ENCODE peak calls at places on chromosomes 1 and 21, in five cellular contexts. D, T, N, S and I are unnamed samples.

GRCh38 chr1:1013922-1014617 is 773 bp downstream of the ISG15 start:
- DNase-seq in S (peak; percentile 59), D (no peak), T (peak; percentile 55), N (no peak), I (peak; percentile 14)

GRCh38 chr1:244874974-244875579 is 10.7 kb upstream of the HNRNPU start:
- DNase-seq in T (no peak), N (peak; percentile 65), D (no peak), S (peak; percentile 56), I (no peak)

GRCh38 chr1:17742590-17742989 is 12.5 kb upstream of the ACTL8 start:
- DNase-seq in S (no peak), T (no peak), D (no peak), N (no peak), I (no peak)

GRCh38 chr1:234961468-234962339 is 166.9 kb downstream of the TOMM20 start:
- DNase-seq in T (no peak), N (no peak), D (no peak), S (no peak), I (peak; percentile 92)

GRCh38 chr1:79133703-79134258 is 127.3 kb upstream of the ADGRL4 start:
- DNase-seq in N (no peak), S (no peak), D (no peak), T (no peak), I (no peak)

GRCh38 chr1:18950415-18951026 is 6.0 kb downstream of the IFFO2 start:
- DNase-seq in N (no peak), S (no peak), D (no peak), T (peak; percentile 70), I (no peak)

GRCh38 chr1:206923961-206924548 is 2.3 kb upstream of the FCMR start:
- DNase-seq in S (no peak), N (no peak), D (no peak), T (no peak), I (no peak)

GRCh38 chr1:118360817-118361216 is 175.8 kb upstream of the SPAG17 start:
- DNase-seq in S (no peak), N (no peak), T (no peak), D (no peak), I (no peak)

GRCh38 chr1:193614817-193615216 is 428.4 kb upstream of the B3GALT2 start:
- DNase-seq in D (no peak), N (no peak), T (peak; percentile 47), S (no peak), I (peak; percentile 10)

GRCh38 chr1:44643721-44644330 is 30.5 kb downstream of the TMEM53 start:
- DNase-seq in S (no peak), N (no peak), D (no peak), T (no peak), I (no peak)

DNA sequence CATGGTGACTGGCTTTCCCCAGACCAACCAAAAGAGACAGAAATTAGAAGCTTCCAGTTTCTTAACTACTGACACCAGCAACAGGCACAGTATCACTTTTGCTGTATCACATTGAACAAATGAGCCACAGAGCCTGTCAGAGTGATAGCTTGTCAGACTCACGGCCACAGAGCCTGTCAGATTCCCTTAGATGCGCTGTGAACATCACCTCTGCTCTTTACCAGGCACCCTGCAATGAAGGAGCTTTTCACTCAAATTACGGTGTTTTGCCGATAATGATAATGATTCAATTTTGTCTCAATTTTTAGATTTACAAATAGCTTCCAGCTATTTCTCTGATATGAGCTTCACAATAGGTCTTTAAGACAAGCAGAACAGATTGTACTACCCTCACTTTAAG is 107.9 kb upstream of the GNG12 start:
- DNase-seq in T (no peak), N (no peak), S (no peak), D (no peak), I (no peak)
- H2BK12ac ChIP-seq in T (no peak overlapping the region), N (no peak overlapping the region), S (no peak overlapping the region), D (no peak overlapping the region), I (no peak overlapping the region)

GRCh38 chr1:88200545-88200944 is 483.5 kb upstream of the PKN2 start:
- DNase-seq in T (no peak), S (no peak), D (no peak), N (no peak), I (no peak)
- H2BK12ac ChIP-seq in T (no peak overlapping the region), S (no peak overlapping the region), D (no peak overlapping the region), N (no peak overlapping the region), I (no peak overlapping the region)

GRCh38 chr21:32587112-32587511 is 1.8 kb upstream of the TCP10L start:
- DNase-seq in D (no peak), N (no peak), T (no peak), S (no peak), I (no peak)

GRCh38 chr21:32585042-32585710 is at the start of gene TCP10L:
- DNase-seq in T (no peak), N (no peak), D (no peak), S (no peak), I (no peak)

GRCh38 chr21:32590130-32590529 is 4.8 kb upstream of the TCP10L start:
- DNase-seq in S (no peak), N (no peak), T (no peak), D (no peak), I (no peak)

GRCh38 chr21:32585970-32586369 is 647 bp upstream of the TCP10L start:
- DNase-seq in T (peak; percentile 41), D (no peak), S (no peak), N (no peak), I (no peak)

DNA sequence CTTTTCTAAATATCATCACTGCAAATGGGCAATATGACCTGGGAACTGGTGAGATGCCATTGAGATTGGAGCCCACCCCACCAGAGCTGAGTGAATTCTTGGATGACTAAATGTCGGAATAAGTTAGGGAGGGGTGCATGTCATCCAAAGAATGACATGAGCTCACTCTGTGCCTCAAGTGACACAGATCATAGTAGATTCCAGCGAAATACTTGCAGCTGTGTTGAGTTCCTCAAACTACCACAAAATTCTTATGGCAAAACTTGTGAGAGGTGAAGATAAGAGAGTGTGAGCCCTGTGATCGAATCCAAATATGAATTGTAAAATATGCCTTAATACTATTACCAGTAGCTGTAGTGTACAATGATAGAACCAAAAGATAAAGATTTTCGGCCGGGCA is 2.3 kb upstream of the TCP10L start:
- DNase-seq in S (no peak), D (no peak), N (no peak), T (peak; percentile 60), I (no peak)
- H2BK12ac ChIP-seq in S (no peak overlapping the region), D (no peak overlapping the region), N (no peak overlapping the region), T (no peak overlapping the region), I (no peak overlapping the region)

GRCh38 chr1:183952101-183952500 is 85.4 kb downstream of the COLGALT2 start:
- DNase-seq in D (no peak), N (no peak), T (no peak), S (no peak), I (no peak)
- H2BK12ac ChIP-seq in D (no peak overlapping the region), N (no peak overlapping the region), T (no peak overlapping the region), S (no peak overlapping the region), I (no peak overlapping the region)

DNA sequence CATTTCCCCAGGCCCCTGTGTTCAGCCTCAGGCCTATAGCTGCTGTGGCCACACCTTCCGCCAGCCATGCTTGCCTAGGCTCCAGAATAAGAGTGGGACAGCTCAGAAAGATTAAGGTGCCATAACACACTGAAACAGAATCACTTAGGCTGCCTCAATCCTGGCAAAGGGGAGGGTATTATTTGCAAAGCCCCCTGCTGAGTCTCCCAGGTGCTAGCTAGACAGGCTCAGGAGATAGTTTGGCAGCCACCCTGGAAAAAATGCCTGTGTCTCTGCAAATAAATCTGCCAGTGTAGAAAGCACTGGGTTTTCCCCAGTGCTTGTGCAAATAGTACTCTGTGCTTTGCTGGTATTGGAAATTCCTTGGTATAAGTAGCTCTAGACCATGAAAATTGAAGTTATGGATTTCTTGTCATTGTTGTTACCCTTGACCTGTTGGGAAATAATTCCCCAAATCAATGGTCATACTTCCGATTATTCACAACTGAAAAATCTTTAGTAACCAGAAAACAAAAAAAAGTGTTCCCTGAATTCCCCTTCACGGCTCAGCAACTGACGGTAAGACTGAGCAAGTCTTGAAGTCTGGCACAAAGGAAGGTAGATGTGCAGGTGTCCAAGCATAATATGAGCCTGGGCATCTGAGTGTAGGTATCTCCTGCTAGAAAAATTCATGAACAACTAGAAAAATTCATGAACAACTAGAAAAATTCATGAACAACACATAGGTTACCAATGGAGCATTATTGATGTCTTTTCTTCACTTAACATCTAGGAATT is 56.9 kb downstream of the PROX1 start:
- DNase-seq in N (no peak), S (no peak), D (no peak), T (no peak), I (no peak)
- H2BK12ac ChIP-seq in N (no peak overlapping the region), S (no peak overlapping the region), D (no peak overlapping the region), T (no peak overlapping the region), I (no peak overlapping the region)

GRCh38 chr21:27201197-27201596 is 234.3 kb upstream of the ADAMTS5 start:
- DNase-seq in D (no peak), T (no peak), N (no peak), S (no peak), I (peak; percentile 28)
- H2BK12ac ChIP-seq in D (no peak overlapping the region), T (no peak overlapping the region), N (no peak overlapping the region), S (no peak overlapping the region), I (no peak overlapping the region)

GRCh38 chr1:89545264-89546038 is 20.8 kb downstream of the LRRC8B start:
- DNase-seq in T (peak; percentile 64), D (no peak), S (no peak), N (no peak), I (peak; percentile 40)
- H2BK12ac ChIP-seq in T (no peak overlapping the region), D (no peak overlapping the region), S (no peak overlapping the region), N (no peak overlapping the region), I (no peak overlapping the region)